ENCODE peak calls at places on chromosomes 4 and X, in six cellular contexts. I, N, T, J, U and O are unnamed samples.

GRCh38 chr4:121656269-121656641 is 40.5 kb downstream of the ANXA5 start:
- DNase-seq in I (peak; percentile 51), N (no peak), T (peak; percentile 42), J (peak; percentile 65), U (peak; percentile 31), O (peak; percentile 54)

GRCh38 chr4:147025042-147025441 is 79.4 kb upstream of the TTC29 start:
- DNase-seq in I (no peak), N (no peak), T (no peak), J (no peak), U (no peak), O (no peak)

GRCh38 chr4:7384929-7385890 is 49.5 kb downstream of the PSAPL1 start:
- DNase-seq in I (peak; percentile 31), N (no peak), T (no peak), J (no peak), U (no peak), O (no peak)

GRCh38 chr4:139655116-139655515 is 10.5 kb upstream of the MGST2 start:
- DNase-seq in I (no peak), N (no peak), T (no peak), J (no peak), U (no peak), O (no peak)

GRCh38 chr4:29571322-29571721 is 1148.8 kb upstream of the PCDH7 start:
- DNase-seq in I (no peak), N (no peak), T (no peak), J (no peak), U (no peak), O (no peak)

GRCh38 chr4:2712261-2712842 is 43.8 kb downstream of the TNIP2 start:
- DNase-seq in I (no peak), N (no peak), T (no peak), J (peak; percentile 22), U (no peak), O (no peak)

GRCh38 chr4:26217961-26218676 is 102.7 kb upstream of the RBPJ start:
- DNase-seq in I (peak; percentile 59), N (no peak), T (no peak), J (no peak), U (peak; percentile 24), O (no peak)

GRCh38 chrX:12978205-12979010 is 3.5 kb downstream of the TMSB4X start:
- DNase-seq in I (peak; percentile 71), N (peak; percentile 14), T (peak; percentile 44), J (no peak), U (no peak), O (peak; percentile 85)

GRCh38 chr4:33924239-33924638 is 2320.1 kb downstream of the ARAP2 start:
- DNase-seq in I (no peak), N (no peak), T (no peak), J (peak; percentile 82), U (no peak), O (no peak)

GRCh38 chrX:149129767-149130166 is 375.3 kb downstream of the IDS start:
- DNase-seq in I (no peak), N (no peak), T (no peak), J (no peak), U (no peak), O (no peak)

GRCh38 chr4:38612996-38613395 is 51.0 kb upstream of the KLF3 start:
- DNase-seq in I (no peak), N (no peak), T (no peak), J (no peak), U (no peak), O (no peak)

GRCh38 chr4:62457356-62457755 is 1257.2 kb downstream of the ADGRL3 start:
- DNase-seq in I (no peak), N (no peak), T (no peak), J (no peak), U (no peak), O (no peak)

GRCh38 chr4:164383187-164384181 is 370.4 kb upstream of the SMIM31 start:
- DNase-seq in I (no peak), N (no peak), T (no peak), J (no peak), U (no peak), O (peak; percentile 33)

GRCh38 chr4:184755278-184755677 is 21.4 kb upstream of the CENPU start:
- DNase-seq in I (no peak), N (no peak), T (no peak), J (no peak), U (peak; percentile 62), O (no peak)

GRCh38 chr4:71266090-71266794 is 72.6 kb upstream of the SLC4A4 start:
- DNase-seq in I (no peak), N (no peak), T (no peak), J (no peak), U (peak; percentile 19), O (no peak)

GRCh38 chr4:45280121-45280520 is 553.8 kb upstream of the GNPDA2 start:
- DNase-seq in I (no peak), N (no peak), T (no peak), J (no peak), U (no peak), O (no peak)

GRCh38 chr4:175954685-175955084 is 111.0 kb upstream of the WDR17 start:
- DNase-seq in I (no peak), N (no peak), T (no peak), J (no peak), U (no peak), O (no peak)

GRCh38 chr4:29708473-29708872 is 1011.7 kb upstream of the PCDH7 start:
- DNase-seq in I (no peak), N (no peak), T (no peak), J (no peak), U (no peak), O (no peak)

GRCh38 chr4:3786196-3786869 is 20.1 kb downstream of the ADRA2C start:
- DNase-seq in I (no peak), N (no peak), T (no peak), J (no peak), U (no peak), O (peak; percentile 70)

GRCh38 chrX:7168366-7168765 is 20.4 kb upstream of the PUDP start:
- DNase-seq in I (no peak), N (no peak), T (no peak), J (no peak), U (no peak), O (no peak)

GRCh38 chr4:153931804-153932203 is 142.9 kb upstream of the SFRP2 start:
- DNase-seq in I (no peak), N (no peak), T (no peak), J (no peak), U (no peak), O (no peak)

GRCh38 chr4:80709082-80709869 is 321.2 kb upstream of the BMP3 start:
- DNase-seq in I (no peak), N (no peak), T (no peak), J (no peak), U (no peak), O (no peak)

GRCh38 chr4:123661080-123661737 is 264.6 kb downstream of the SPRY1 start:
- DNase-seq in I (no peak), N (no peak), T (peak; percentile 14), J (peak; percentile 21), U (no peak), O (no peak)

GRCh38 chrX:142499992-142500391 is 294.9 kb upstream of the MAGEC2 start:
- DNase-seq in I (no peak), N (no peak), T (no peak), J (no peak), U (no peak), O (no peak)

GRCh38 chr4:113587156-113587555 is 174.4 kb downstream of the CAMK2D start:
- DNase-seq in I (no peak), N (no peak), T (no peak), J (no peak), U (no peak), O (no peak)

GRCh38 chrX:13791559-13791958 is 25.3 kb downstream of the GPM6B start:
- DNase-seq in I (no peak), N (no peak), T (no peak), J (no peak), U (no peak), O (no peak)

GRCh38 chrX:109990582-109991276 is 12.2 kb upstream of the TMEM164 start:
- DNase-seq in I (no peak), N (no peak), T (no peak), J (no peak), U (no peak), O (no peak)

GRCh38 chrX:39298821-39299220 is 497.6 kb downstream of the MID1IP1 start:
- DNase-seq in I (no peak), N (no peak), T (no peak), J (no peak), U (no peak), O (no peak)
- H3K9me3 ChIP-seq in I (peaks cover 3% of the 10 kb centered on the region), N (peaks cover 6% of the 10 kb centered on the region), T (no peaks in the 10 kb centered on the region), J (no peaks in the 10 kb centered on the region), U (no peaks in the 10 kb centered on the region), O (peaks cover 9% of the 10 kb centered on the region)

GRCh38 chr4:94284889-94285288 is 57.7 kb downstream of the HPGDS start:
- DNase-seq in I (no peak), N (no peak), T (no peak), J (no peak), U (no peak), O (no peak)
- H3K36me3 ChIP-seq in I (peaks cover 90% of the 10 kb centered on the region), N (no peaks in the 10 kb centered on the region), T (peaks cover 76% of the 10 kb centered on the region), J (peaks cover 31% of the 10 kb centered on the region), U (peaks cover 83% of the 10 kb centered on the region), O (peaks cover 4% of the 10 kb centered on the region)

GRCh38 chrX:40474205-40474626 is 106.6 kb upstream of the ATP6AP2 start:
- DNase-seq in I (peak; percentile 54), N (no peak), T (no peak), J (no peak), U (no peak), O (no peak)

GRCh38 chrX:40479777-40480318 is 100.9 kb upstream of the ATP6AP2 start:
- DNase-seq in I (no peak), N (no peak), T (peak; percentile 60), J (no peak), U (no peak), O (no peak)

GRCh38 chrX:40478457-40479065 is 102.2 kb upstream of the ATP6AP2 start:
- DNase-seq in I (no peak), N (no peak), T (no peak), J (no peak), U (no peak), O (no peak)

GRCh38 chrX:40473460-40474204 is 107.1 kb upstream of the ATP6AP2 start:
- DNase-seq in I (no peak), N (no peak), T (no peak), J (no peak), U (no peak), O (no peak)

DNA sequence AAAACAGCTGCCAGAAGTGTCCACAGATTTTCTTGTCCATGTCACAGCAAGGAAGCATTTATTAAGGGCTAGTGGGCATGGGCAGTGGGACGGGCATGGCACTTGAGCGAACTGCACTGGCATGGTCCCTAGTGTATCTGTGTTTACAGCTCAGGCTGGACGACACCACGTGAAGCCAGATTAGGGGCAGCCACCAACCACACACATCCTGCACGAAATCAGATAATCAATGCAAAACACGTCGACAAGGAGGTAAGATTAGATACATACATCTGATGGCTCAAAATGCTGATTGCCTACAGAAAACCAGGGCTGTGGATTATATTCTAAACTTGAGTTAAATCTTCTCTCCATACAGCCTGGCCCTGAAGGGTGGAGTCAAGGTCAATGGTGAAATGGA is 103.8 kb upstream of the ATP6AP2 start:
- DNase-seq in I (no peak), N (no peak), T (no peak), J (no peak), U (no peak), O (no peak)
- H3K9me3 ChIP-seq in I (no peaks in the 10 kb centered on the region), N (no peaks in the 10 kb centered on the region), T (no peaks in the 10 kb centered on the region), J (no peaks in the 10 kb centered on the region), U (no peaks in the 10 kb centered on the region), O (no peaks in the 10 kb centered on the region)

DNA sequence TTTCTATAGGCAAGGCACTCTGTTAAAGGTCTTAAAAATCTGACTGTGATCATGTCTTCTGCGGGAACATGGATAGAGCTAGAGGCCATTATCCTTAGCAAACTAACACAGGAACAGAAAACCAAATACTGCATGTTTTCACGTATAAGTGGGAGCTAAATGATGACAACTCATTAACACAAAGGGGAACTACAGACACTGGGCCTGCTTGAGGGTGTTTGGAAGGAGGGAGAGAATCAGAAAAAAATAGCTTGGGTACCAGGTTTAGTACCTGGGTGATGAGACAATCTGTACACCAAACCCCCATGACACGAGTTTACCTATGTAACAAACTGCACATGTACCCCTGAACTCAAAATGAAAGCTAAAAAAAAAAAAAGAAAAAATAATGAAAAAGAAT is 12.1 kb downstream of the SLC7A11 start:
- DNase-seq in I (no peak), N (no peak), T (no peak), J (no peak), U (no peak), O (no peak)
- H3K36me3 ChIP-seq in I (no peaks in the 10 kb centered on the region), N (no peaks in the 10 kb centered on the region), T (peaks cover 61% of the 10 kb centered on the region), J (no peaks in the 10 kb centered on the region), U (no peaks in the 10 kb centered on the region), O (no peaks in the 10 kb centered on the region)